ENCODE peak calls at places on chromosomes 13 and 19, in seven cellular contexts. J is kidney epithelial cell, L is lower lobe of right lung, V is A549, K is heart left ventricle, X is omental fat pad, Z is breast epithelium. F is an unnamed sample.

GRCh38 chr13:50006426-50007135 is 8.7 kb upstream of the KCNRG start:
- DNase-seq in J (no peak), L (no peak), V (no peak), K (no peak), X (no peak), Z (no peak), F (no peak)

GRCh38 chr13:102729560-102730275 is 34.9 kb upstream of the METTL21C start:
- DNase-seq in J (no peak), L (no peak), V (peak; percentile 35), K (no peak), X (no peak), Z (no peak), F (no peak)

GRCh38 chr13:87872813-87873212 is 201.6 kb downstream of the SLITRK5 start:
- DNase-seq in J (no peak), L (no peak), V (no peak), K (no peak), X (no peak), Z (no peak), F (no peak)

GRCh38 chr13:67049744-67050143 is 180.4 kb downstream of the PCDH9 start:
- DNase-seq in J (no peak), L (no peak), V (no peak), K (no peak), X (no peak), Z (no peak), F (no peak)

GRCh38 chr19:53877361-53877766 is 4.6 kb upstream of the PRKCG start:
- DNase-seq in J (no peak), L (no peak), V (peak; percentile 76), K (no peak), X (no peak), Z (no peak), F (no peak)

GRCh38 chr19:54470991-54471782 is 1.9 kb downstream of the CDC42EP5 start:
- DNase-seq in J (no peak), L (peak; percentile 50), V (no peak), K (peak; percentile 56), X (no peak), Z (no peak), F (no peak)

GRCh38 chr13:29428310-29428991 is 167.0 kb downstream of the SLC7A1 start:
- DNase-seq in J (no peak), L (no peak), V (no peak), K (peak; percentile 46), X (no peak), Z (no peak), F (no peak)

GRCh38 chr19:10116866-10117616 is 2.7 kb downstream of the EIF3G start:
- DNase-seq in J (no peak), L (no peak), V (no peak), K (no peak), X (no peak), Z (no peak), F (no peak)

GRCh38 chr13:64074989-64075474 is 2659.4 kb upstream of the PCDH20 start:
- DNase-seq in J (no peak), L (no peak), V (no peak), K (no peak), X (no peak), Z (no peak), F (no peak)

GRCh38 chr19:16134510-16134909 is 9.0 kb upstream of the HSH2D start:
- DNase-seq in J (no peak), L (no peak), V (no peak), K (no peak), X (no peak), Z (no peak), F (no peak)

GRCh38 chr13:78182813-78183212 is 264.2 kb upstream of the EDNRB start:
- DNase-seq in J (no peak), L (no peak), V (no peak), K (no peak), X (no peak), Z (no peak), F (no peak)

GRCh38 chr19:33777351-33777750 is 19.3 kb upstream of the KCTD15 start:
- DNase-seq in J (no peak), L (no peak), V (no peak), K (no peak), X (no peak), Z (no peak), F (no peak)

GRCh38 chr19:2308114-2308556 is at the start of gene LINGO3:
- DNase-seq in J (no peak), L (no peak), V (no peak), K (no peak), X (no peak), Z (no peak), F (no peak)

GRCh38 chr19:2306971-2307370 is 983 bp downstream of the LINGO3 start:
- DNase-seq in J (no peak), L (no peak), V (no peak), K (no peak), X (no peak), Z (no peak), F (no peak)

GRCh38 chr19:2311093-2311492 is 3.1 kb upstream of the LINGO3 start:
- DNase-seq in J (no peak), L (no peak), V (no peak), K (no peak), X (no peak), Z (no peak), F (no peak)

GRCh38 chr19:2307518-2308012 is 389 bp downstream of the LINGO3 start:
- DNase-seq in J (no peak), L (no peak), V (no peak), K (no peak), X (no peak), Z (no peak), F (no peak)

GRCh38 chr19:2309734-2310362 is 1.9 kb upstream of the LINGO3 start:
- DNase-seq in J (no peak), L (no peak), V (peak; percentile 35), K (no peak), X (no peak), Z (no peak), F (no peak)
- TF ChIP-seq CTCF in J (no peak), L (no peak), V (no peak), K (no peak), X (no peak), Z (no peak), F (no peak)

GRCh38 chr13:37475966-37476365 is 122.6 kb downstream of the POSTN start:
- DNase-seq in J (no peak), L (no peak), V (no peak), K (no peak), X (no peak), Z (no peak), F (no peak)

GRCh38 chr13:37476874-37477273 is 121.7 kb downstream of the POSTN start:
- DNase-seq in J (no peak), L (no peak), V (no peak), K (no peak), X (no peak), Z (no peak), F (no peak)

GRCh38 chr13:37475151-37475550 is 123.4 kb downstream of the POSTN start:
- DNase-seq in J (no peak), L (no peak), V (no peak), K (no peak), X (no peak), Z (no peak), F (no peak)

GRCh38 chr13:37473035-37473434 is 125.5 kb downstream of the POSTN start:
- DNase-seq in J (no peak), L (no peak), V (no peak), K (no peak), X (no peak), Z (no peak), F (no peak)
- TF ChIP-seq CTCF in J (no peak), L (no peak), V (no peak), K (no peak), X (no peak), Z (no peak), F (no peak)

DNA sequence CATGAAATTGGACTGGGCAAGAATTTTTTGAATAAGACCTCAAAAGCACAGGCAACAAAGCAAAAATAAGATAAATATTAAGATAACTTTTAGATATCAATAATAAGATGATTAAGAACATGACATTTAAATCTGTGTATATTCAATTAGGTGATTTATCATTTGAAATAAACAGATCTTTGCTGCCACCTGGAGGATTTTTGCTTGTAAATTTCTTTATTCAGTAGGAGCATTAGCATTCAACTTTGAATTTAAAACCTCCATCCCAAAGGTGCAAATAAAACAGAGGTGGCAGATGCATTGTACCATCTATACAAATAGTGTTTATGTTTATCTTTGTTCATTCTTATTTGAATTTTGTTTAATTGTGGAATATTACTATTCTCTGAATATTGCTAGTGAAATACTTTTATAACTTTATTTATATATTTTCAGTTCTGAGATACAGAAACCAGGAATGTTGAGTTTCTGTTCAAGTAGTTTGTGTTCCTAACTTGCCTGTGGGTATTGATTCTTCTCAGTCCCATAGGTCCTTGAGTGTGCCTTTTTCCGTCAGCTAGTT is 20.9 kb downstream of the COG6 start:
- DNase-seq in J (no peak), L (no peak), V (peak; percentile 41), K (no peak), X (no peak), Z (no peak), F (no peak)
- TF ChIP-seq CTCF in J (peak; percentile 22), L (peak; percentile 41), V (peak; percentile 41), K (peak; percentile 42), X (no peak), Z (peak; percentile 44), F (peak; percentile 65)

DNA sequence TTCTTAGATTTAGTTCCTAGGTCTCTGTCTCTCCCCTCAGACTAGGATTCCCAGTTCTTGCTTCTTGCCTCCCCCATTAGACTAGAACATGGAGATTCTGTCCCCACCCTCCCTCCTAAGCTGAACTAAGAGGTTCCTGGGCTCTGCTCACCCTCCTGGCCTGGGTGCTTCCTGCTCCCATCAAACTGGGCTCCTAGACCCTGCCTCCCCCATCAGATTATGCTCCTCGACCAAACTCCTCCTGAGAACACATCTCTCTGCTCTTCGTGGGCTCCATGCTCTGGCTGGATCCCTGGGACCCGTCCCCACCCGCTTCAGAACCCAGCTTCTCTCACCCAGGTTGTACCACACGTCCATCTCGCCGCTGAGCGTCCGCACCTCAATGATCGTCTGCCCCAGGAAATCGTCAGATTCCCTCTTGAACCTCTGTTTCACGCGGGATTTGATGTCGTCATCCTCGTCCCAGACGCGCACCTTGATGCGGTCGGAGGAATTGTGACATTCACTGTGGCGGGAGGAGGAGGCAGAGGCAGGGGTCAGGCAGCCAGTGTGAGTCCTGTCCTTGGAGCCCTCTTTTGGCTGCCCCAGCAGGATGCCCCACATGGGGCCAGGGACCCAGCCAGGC is 42.7 kb downstream of the UNC13A start:
- DNase-seq in J (no peak), L (peak; percentile 34), V (no peak), K (no peak), X (no peak), Z (no peak), F (no peak)
- TF ChIP-seq CTCF in J (no peak), L (no peak), V (no peak), K (no peak), X (no peak), Z (no peak), F (no peak)